ENCODE peak calls at places on chromosomes 6 and 20, in five cellular contexts. One of them, this sample, is unnamed.

GRCh38 chr20:47801759-47802158 is 16.5 kb upstream of the SULF2 start:
- DNase-seq in astrocyte of the cerebellum: no peak
- DNase-seq in omental fat pad: no peak
- DNase-seq in HFFc6: no peak
- DNase-seq in heart right ventricle: no peak
- DNase-seq in this sample: no peak

GRCh38 chr6:147614501-147614900 is 106.0 kb downstream of the SAMD5 start:
- DNase-seq in omental fat pad: no peak
- DNase-seq in heart right ventricle: no peak
- DNase-seq in HFFc6: no peak
- DNase-seq in astrocyte of the cerebellum: no peak
- DNase-seq in this sample: no peak

GRCh38 chr6:79269877-79270276 is 35.4 kb upstream of the HMGN3 start:
- DNase-seq in HFFc6: peak; percentile 79
- DNase-seq in omental fat pad: no peak
- DNase-seq in astrocyte of the cerebellum: peak; percentile 82
- DNase-seq in heart right ventricle: peak; percentile 37
- DNase-seq in this sample: peak; percentile 79

GRCh38 chr20:51171141-51171540 is 148.2 kb upstream of the KCNG1 start:
- DNase-seq in astrocyte of the cerebellum: no peak
- DNase-seq in HFFc6: no peak
- DNase-seq in heart right ventricle: no peak
- DNase-seq in omental fat pad: no peak
- DNase-seq in this sample: no peak

GRCh38 chr6:82686719-82687118 is 323.1 kb downstream of the TPBG start:
- DNase-seq in heart right ventricle: no peak
- DNase-seq in omental fat pad: no peak
- DNase-seq in HFFc6: no peak
- DNase-seq in astrocyte of the cerebellum: no peak
- DNase-seq in this sample: no peak

GRCh38 chr6:156183678-156184077 is 593.5 kb upstream of the ARID1B start:
- DNase-seq in heart right ventricle: no peak
- DNase-seq in HFFc6: no peak
- DNase-seq in astrocyte of the cerebellum: no peak
- DNase-seq in omental fat pad: no peak
- DNase-seq in this sample: no peak

GRCh38 chr20:5008743-5009142 is 7.4 kb upstream of the SLC23A2 start:
- DNase-seq in heart right ventricle: peak; percentile 5
- DNase-seq in HFFc6: no peak
- DNase-seq in omental fat pad: no peak
- DNase-seq in astrocyte of the cerebellum: no peak
- DNase-seq in this sample: no peak

GRCh38 chr6:39568896-39569295 is 156.3 kb downstream of the KIF6 start:
- DNase-seq in astrocyte of the cerebellum: peak; percentile 46
- DNase-seq in omental fat pad: no peak
- DNase-seq in HFFc6: peak; percentile 1
- DNase-seq in heart right ventricle: no peak
- DNase-seq in this sample: peak; percentile 24

GRCh38 chr6:146878564-146879343 is 280.0 kb downstream of the ADGB start:
- DNase-seq in heart right ventricle: no peak
- DNase-seq in astrocyte of the cerebellum: no peak
- DNase-seq in omental fat pad: no peak
- DNase-seq in HFFc6: no peak
- DNase-seq in this sample: no peak

GRCh38 chr6:44898296-44898930 is 429.7 kb upstream of the RUNX2 start:
- DNase-seq in HFFc6: peak; percentile 24
- DNase-seq in omental fat pad: no peak
- DNase-seq in astrocyte of the cerebellum: peak; percentile 52
- DNase-seq in heart right ventricle: no peak
- DNase-seq in this sample: peak; percentile 93

GRCh38 chr20:59042151-59042795 is at the start of gene PRELID3B:
- DNase-seq in heart right ventricle: peak; percentile 24
- DNase-seq in omental fat pad: no peak
- DNase-seq in astrocyte of the cerebellum: no peak
- DNase-seq in HFFc6: no peak
- DNase-seq in this sample: no peak

GRCh38 chr6:110378552-110378951 is 20.4 kb upstream of the METTL24 start:
- DNase-seq in HFFc6: no peak
- DNase-seq in omental fat pad: no peak
- DNase-seq in astrocyte of the cerebellum: no peak
- DNase-seq in heart right ventricle: no peak
- DNase-seq in this sample: no peak

GRCh38 chr20:61595216-61595615 is 343.2 kb downstream of the CDH4 start:
- DNase-seq in astrocyte of the cerebellum: no peak
- DNase-seq in heart right ventricle: no peak
- DNase-seq in omental fat pad: no peak
- DNase-seq in HFFc6: no peak
- DNase-seq in this sample: no peak

GRCh38 chr20:57659789-57660509 is 39.7 kb upstream of the ZBP1 start:
- DNase-seq in heart right ventricle: no peak
- DNase-seq in omental fat pad: peak; percentile 7
- DNase-seq in astrocyte of the cerebellum: no peak
- DNase-seq in HFFc6: no peak
- DNase-seq in this sample: no peak

GRCh38 chr6:44116643-44117382 is 10.4 kb downstream of the MRPL14 start:
- DNase-seq in omental fat pad: no peak
- DNase-seq in astrocyte of the cerebellum: peak; percentile 62
- DNase-seq in HFFc6: peak; percentile 96
- DNase-seq in heart right ventricle: no peak
- DNase-seq in this sample: peak; percentile 64

GRCh38 chr20:49833483-49833882 is 20.9 kb downstream of the SLC9A8 start:
- DNase-seq in HFFc6: no peak
- DNase-seq in heart right ventricle: no peak
- DNase-seq in omental fat pad: no peak
- DNase-seq in astrocyte of the cerebellum: no peak
- DNase-seq in this sample: no peak

GRCh38 chr6:130132286-130132701 is 90.5 kb downstream of the SAMD3 start:
- DNase-seq in HFFc6: no peak
- DNase-seq in astrocyte of the cerebellum: no peak
- DNase-seq in omental fat pad: no peak
- DNase-seq in heart right ventricle: no peak
- DNase-seq in this sample: no peak

GRCh38 chr6:158941246-158941645 is 58.8 kb downstream of the RSPH3 start:
- DNase-seq in heart right ventricle: no peak
- DNase-seq in astrocyte of the cerebellum: no peak
- DNase-seq in omental fat pad: no peak
- DNase-seq in HFFc6: no peak
- DNase-seq in this sample: no peak

GRCh38 chr6:12605888-12606345 is 110.7 kb upstream of the PHACTR1 start:
- DNase-seq in heart right ventricle: peak; percentile 59
- DNase-seq in omental fat pad: peak; percentile 27
- DNase-seq in HFFc6: peak; percentile 58
- DNase-seq in astrocyte of the cerebellum: peak; percentile 43
- DNase-seq in this sample: peak; percentile 81

GRCh38 chr6:137265574-137265973 is 46.4 kb upstream of the IFNGR1 start:
- DNase-seq in omental fat pad: no peak
- DNase-seq in heart right ventricle: no peak
- DNase-seq in HFFc6: no peak
- DNase-seq in astrocyte of the cerebellum: no peak
- DNase-seq in this sample: no peak

GRCh38 chr6:16344756-16345155 is 106.4 kb downstream of the GMPR start:
- DNase-seq in HFFc6: peak; percentile 95
- DNase-seq in heart right ventricle: no peak
- DNase-seq in omental fat pad: no peak
- DNase-seq in astrocyte of the cerebellum: no peak
- DNase-seq in this sample: peak; percentile 55

GRCh38 chr20:33770005-33770404 is 38.2 kb downstream of the ZNF341 start:
- DNase-seq in omental fat pad: no peak
- DNase-seq in HFFc6: no peak
- DNase-seq in heart right ventricle: peak; percentile 27
- DNase-seq in astrocyte of the cerebellum: no peak
- DNase-seq in this sample: no peak

GRCh38 chr6:145244712-145245111 is 490.6 kb downstream of the EPM2A start:
- DNase-seq in omental fat pad: no peak
- DNase-seq in astrocyte of the cerebellum: no peak
- DNase-seq in heart right ventricle: no peak
- DNase-seq in HFFc6: no peak
- DNase-seq in this sample: no peak

GRCh38 chr6:30875244-30876038 is 8.9 kb upstream of the DDR1 start:
- DNase-seq in heart right ventricle: no peak
- DNase-seq in omental fat pad: no peak
- DNase-seq in HFFc6: no peak
- DNase-seq in astrocyte of the cerebellum: no peak
- DNase-seq in this sample: no peak

GRCh38 chr20:48193626-48194025 is 408.3 kb upstream of the SULF2 start:
- DNase-seq in astrocyte of the cerebellum: no peak
- DNase-seq in omental fat pad: no peak
- DNase-seq in heart right ventricle: no peak
- DNase-seq in HFFc6: no peak
- DNase-seq in this sample: no peak

GRCh38 chr6:153231048-153231635 is 100.1 kb upstream of the RGS17 start:
- DNase-seq in astrocyte of the cerebellum: peak; percentile 28
- DNase-seq in HFFc6: no peak
- DNase-seq in heart right ventricle: peak; percentile 38
- DNase-seq in omental fat pad: peak; percentile 38
- DNase-seq in this sample: peak; percentile 63

GRCh38 chr6:46098678-46099077 is 31.1 kb upstream of the ENPP4 start:
- DNase-seq in heart right ventricle: peak; percentile 7
- DNase-seq in HFFc6: no peak
- DNase-seq in astrocyte of the cerebellum: no peak
- DNase-seq in omental fat pad: no peak
- DNase-seq in this sample: no peak

GRCh38 chr6:130420911-130421310 is 55.1 kb downstream of the TMEM200A start:
- DNase-seq in HFFc6: no peak
- DNase-seq in astrocyte of the cerebellum: no peak
- DNase-seq in omental fat pad: no peak
- DNase-seq in heart right ventricle: no peak
- DNase-seq in this sample: no peak

GRCh38 chr20:53793783-53794383 is 200.2 kb upstream of the ZNF217 start:
- DNase-seq in HFFc6: no peak
- DNase-seq in astrocyte of the cerebellum: no peak
- DNase-seq in heart right ventricle: no peak
- DNase-seq in omental fat pad: no peak
- DNase-seq in this sample: no peak

GRCh38 chr6:166172546-166172945 is 4.9 kb upstream of the TBXT start:
- DNase-seq in astrocyte of the cerebellum: no peak
- DNase-seq in heart right ventricle: no peak
- DNase-seq in omental fat pad: no peak
- DNase-seq in HFFc6: no peak
- DNase-seq in this sample: no peak

GRCh38 chr6:62903263-62903662 is 308.0 kb upstream of the FKBP1C start:
- DNase-seq in heart right ventricle: no peak
- DNase-seq in omental fat pad: no peak
- DNase-seq in HFFc6: no peak
- DNase-seq in astrocyte of the cerebellum: no peak
- DNase-seq in this sample: no peak

GRCh38 chr6:40630046-40630445 is 42.9 kb upstream of the LRFN2 start:
- DNase-seq in heart right ventricle: no peak
- DNase-seq in astrocyte of the cerebellum: no peak
- DNase-seq in omental fat pad: no peak
- DNase-seq in HFFc6: no peak
- DNase-seq in this sample: no peak

GRCh38 chr20:50551288-50551687 is 41.1 kb downstream of the PTPN1 start:
- DNase-seq in omental fat pad: no peak
- DNase-seq in astrocyte of the cerebellum: no peak
- DNase-seq in HFFc6: no peak
- DNase-seq in heart right ventricle: no peak
- DNase-seq in this sample: no peak

GRCh38 chr20:62408055-62408454 is 970 bp upstream of the CABLES2 start:
- DNase-seq in omental fat pad: no peak
- DNase-seq in heart right ventricle: no peak
- DNase-seq in HFFc6: no peak
- DNase-seq in astrocyte of the cerebellum: no peak
- DNase-seq in this sample: no peak

GRCh38 chr6:130655586-130655985 is 171.6 kb upstream of the SMLR1 start:
- DNase-seq in heart right ventricle: no peak
- DNase-seq in HFFc6: peak; percentile 63
- DNase-seq in omental fat pad: no peak
- DNase-seq in astrocyte of the cerebellum: no peak
- DNase-seq in this sample: no peak

GRCh38 chr6:170006524-170007467 is 255.4 kb downstream of the ERMARD start:
- DNase-seq in omental fat pad: no peak
- DNase-seq in heart right ventricle: no peak
- DNase-seq in HFFc6: no peak
- DNase-seq in astrocyte of the cerebellum: no peak
- DNase-seq in this sample: no peak

GRCh38 chr6:140980265-140980887 is 1152.3 kb upstream of the GJE1 start:
- DNase-seq in omental fat pad: no peak
- DNase-seq in HFFc6: peak; percentile 16
- DNase-seq in heart right ventricle: no peak
- DNase-seq in astrocyte of the cerebellum: no peak
- DNase-seq in this sample: peak; percentile 56

DNA sequence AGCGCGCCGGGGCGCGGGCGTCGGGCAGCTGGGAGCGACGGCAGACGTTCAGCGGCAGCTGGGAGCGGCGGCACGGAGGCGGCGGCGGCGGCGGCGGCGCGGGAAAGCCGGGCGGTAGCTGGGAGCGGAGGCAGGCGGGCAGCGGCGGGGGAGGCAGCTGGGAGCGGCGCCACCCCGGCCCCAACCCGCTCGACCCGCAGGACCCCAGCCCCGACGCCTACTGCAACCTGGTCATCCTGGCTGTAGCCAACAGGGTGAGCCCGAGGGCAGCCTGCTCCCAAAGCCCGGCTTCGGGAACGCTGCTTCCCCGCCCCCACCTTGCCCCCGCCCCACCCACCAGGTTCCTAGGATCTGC is 8.9 kb downstream of the CCM2L start:
- DNase-seq in heart right ventricle: no peak
- DNase-seq in omental fat pad: no peak
- DNase-seq in astrocyte of the cerebellum: no peak
- DNase-seq in HFFc6: no peak
- DNase-seq in this sample: no peak
- TF ChIP-seq CTCF in heart right ventricle: no peak
- TF ChIP-seq CTCF in omental fat pad: no peak
- TF ChIP-seq CTCF in astrocyte of the cerebellum: no peak
- TF ChIP-seq CTCF in HFFc6: no peak
- TF ChIP-seq CTCF in this sample: no peak

GRCh38 chr6:89874438-89874837 is 19.8 kb upstream of the GJA10 start:
- DNase-seq in heart right ventricle: no peak
- DNase-seq in HFFc6: no peak
- DNase-seq in omental fat pad: no peak
- DNase-seq in astrocyte of the cerebellum: no peak
- DNase-seq in this sample: no peak

GRCh38 chr6:89873721-89874120 is 20.5 kb upstream of the GJA10 start:
- DNase-seq in heart right ventricle: no peak
- DNase-seq in HFFc6: no peak
- DNase-seq in omental fat pad: no peak
- DNase-seq in astrocyte of the cerebellum: no peak
- DNase-seq in this sample: no peak
- TF ChIP-seq CTCF in heart right ventricle: no peak
- TF ChIP-seq CTCF in HFFc6: no peak
- TF ChIP-seq CTCF in omental fat pad: no peak
- TF ChIP-seq CTCF in astrocyte of the cerebellum: no peak
- TF ChIP-seq CTCF in this sample: no peak

GRCh38 chr20:45967551-45968080 is 4.4 kb downstream of the ZNF335 start:
- DNase-seq in heart right ventricle: no peak
- DNase-seq in astrocyte of the cerebellum: no peak
- DNase-seq in HFFc6: no peak
- DNase-seq in omental fat pad: no peak
- DNase-seq in this sample: no peak
- TF ChIP-seq CTCF in heart right ventricle: no peak
- TF ChIP-seq CTCF in astrocyte of the cerebellum: no peak
- TF ChIP-seq CTCF in HFFc6: no peak
- TF ChIP-seq CTCF in omental fat pad: no peak
- TF ChIP-seq CTCF in this sample: no peak

GRCh38 chr6:3603443-3604130 is 146.7 kb upstream of the SLC22A23 start:
- DNase-seq in HFFc6: no peak
- DNase-seq in astrocyte of the cerebellum: no peak
- DNase-seq in heart right ventricle: no peak
- DNase-seq in omental fat pad: no peak
- DNase-seq in this sample: peak; percentile 43
- TF ChIP-seq CTCF in HFFc6: no peak
- TF ChIP-seq CTCF in astrocyte of the cerebellum: no peak
- TF ChIP-seq CTCF in heart right ventricle: no peak
- TF ChIP-seq CTCF in omental fat pad: no peak
- TF ChIP-seq CTCF in this sample: peak; percentile 24